ENCODE peak calls at places on chromosomes 1 and 21, in four cellular contexts. R, T, I and J are unnamed samples.

GRCh38 chr1:165843304-165843703 is 15.9 kb downstream of the UCK2 start:
- DNase-seq in R (peak), T (no peak), I (no peak), J (no peak)

GRCh38 chr1:6588128-6588892 is 8.5 kb downstream of the ZBTB48 start:
- DNase-seq in R (no peak), T (no peak), I (no peak), J (no peak)

GRCh38 chr1:41662061-41662655 is 177.7 kb upstream of the EDN2 start:
- DNase-seq in R (peak), T (peak), I (peak), J (peak)

GRCh38 chr1:111082421-111083192 is 57.3 kb downstream of the DRAM2 start:
- DNase-seq in R (peak), T (no peak), I (no peak), J (peak)

GRCh38 chr1:157781048-157781447 is 4.1 kb upstream of the FCRL2 start:
- DNase-seq in R (no peak), T (peak), I (no peak), J (no peak)

GRCh38 chr1:67532452-67533216 is 102.4 kb upstream of the SERBP1 start:
- DNase-seq in R (peak), T (peak), I (no peak), J (peak)

GRCh38 chr1:107851418-107851817 is 113.6 kb downstream of the VAV3 start:
- DNase-seq in R (no peak), T (no peak), I (no peak), J (no peak)

GRCh38 chr1:177306019-177306415 is 135.3 kb downstream of the BRINP2 start:
- DNase-seq in R (no peak), T (no peak), I (no peak), J (no peak)

GRCh38 chr1:219092206-219092605 is 81.5 kb upstream of the LYPLAL1 start:
- DNase-seq in R (peak), T (no peak), I (no peak), J (no peak)

GRCh38 chr21:41707231-41707988 is 59.4 kb downstream of the RIPK4 start:
- DNase-seq in R (no peak), T (no peak), I (no peak), J (no peak)

GRCh38 chr1:53155534-53155933 is 13.1 kb upstream of the SLC1A7 start:
- DNase-seq in R (no peak), T (no peak), I (no peak), J (no peak)

GRCh38 chr1:39427369-39427768 is 64.1 kb upstream of the BMP8A start:
- DNase-seq in R (no peak), T (no peak), I (no peak), J (no peak)

GRCh38 chr1:240776237-240776636 is 164.3 kb upstream of the GREM2 start:
- DNase-seq in R (no peak), T (peak), I (no peak), J (no peak)

GRCh38 chr1:48889088-48889487 is 112.4 kb upstream of the BEND5 start:
- DNase-seq in R (no peak), T (no peak), I (no peak), J (no peak)

GRCh38 chr1:41733021-41733420 is 185.7 kb downstream of the HIVEP3 start:
- DNase-seq in R (no peak), T (no peak), I (no peak), J (no peak)

GRCh38 chr1:7582439-7582972 is 188.6 kb upstream of the VAMP3 start:
- DNase-seq in R (no peak), T (no peak), I (no peak), J (no peak)

GRCh38 chr1:78491311-78492071 is 717 bp downstream of the PTGFR start:
- DNase-seq in R (peak), T (no peak), I (no peak), J (no peak)

GRCh38 chr1:30699762-30700161 is 23.6 kb downstream of the MATN1 start:
- DNase-seq in R (no peak), T (no peak), I (no peak), J (no peak)

GRCh38 chr1:58802640-58803476 is 19.0 kb upstream of the JUN start:
- DNase-seq in R (no peak), T (no peak), I (no peak), J (no peak)

GRCh38 chr1:109252893-109253802 is 3.8 kb downstream of the CELSR2 start:
- DNase-seq in R (no peak), T (peak), I (no peak), J (no peak)

GRCh38 chr1:173410133-173410793 is 66.9 kb upstream of the PRDX6 start:
- DNase-seq in R (peak), T (no peak), I (no peak), J (no peak)

GRCh38 chr1:211241071-211241470 is 18.1 kb upstream of the RCOR3 start:
- DNase-seq in R (no peak), T (no peak), I (no peak), J (no peak)

GRCh38 chr21:27581168-27581567 is 614.3 kb upstream of the ADAMTS5 start:
- DNase-seq in R (peak), T (no peak), I (no peak), J (no peak)

GRCh38 chr21:36854391-36854790 is 112.1 kb downstream of the HLCS start:
- DNase-seq in R (peak), T (peak), I (no peak), J (no peak)

GRCh38 chr1:55235722-55236121 is 20.6 kb upstream of the USP24 start:
- DNase-seq in R (peak), T (no peak), I (no peak), J (peak)

GRCh38 chr21:38474796-38475195 is 23.5 kb downstream of the ERG start:
- DNase-seq in R (no peak), T (no peak), I (no peak), J (no peak)

GRCh38 chr1:205962821-205963221 is 19.6 kb upstream of the SLC26A9 start:
- DNase-seq in R (no peak), T (no peak), I (no peak), J (no peak)

GRCh38 chr1:145784409-145784808 is 39.5 kb downstream of the RNF115 start:
- DNase-seq in R (no peak), T (no peak), I (no peak), J (no peak)

GRCh38 chr21:34807881-34808568 is 139.2 kb downstream of the CLIC6 start:
- DNase-seq in R (peak), T (no peak), I (no peak), J (peak)

GRCh38 chr21:43866233-43866632 is 1.2 kb downstream of the AGPAT3 start:
- DNase-seq in R (peak), T (peak), I (peak), J (peak)

GRCh38 chr1:52345252-52345651 is 20.8 kb downstream of the CC2D1B start:
- DNase-seq in R (no peak), T (no peak), I (no peak), J (no peak)

GRCh38 chr1:26584022-26584485 is 54.5 kb downstream of the RPS6KA1 start:
- DNase-seq in R (peak), T (no peak), I (no peak), J (no peak)
- TF ChIP-seq CTCF in R (peak), T (no peak), I (no peak), J (peak)

GRCh38 chr1:3673381-3674099 is 21.2 kb downstream of the TP73 start:
- DNase-seq in R (no peak), T (no peak), I (peak), J (no peak)

GRCh38 chr1:3677411-3677944 is 25.2 kb downstream of the TP73 start:
- DNase-seq in R (no peak), T (no peak), I (peak), J (no peak)

GRCh38 chr1:3674100-3675094 is 22.1 kb downstream of the TP73 start:
- DNase-seq in R (no peak), T (no peak), I (peak), J (no peak)

GRCh38 chr1:3676581-3677410 is 24.5 kb downstream of the TP73 start:
- DNase-seq in R (no peak), T (no peak), I (peak), J (no peak)

DNA sequence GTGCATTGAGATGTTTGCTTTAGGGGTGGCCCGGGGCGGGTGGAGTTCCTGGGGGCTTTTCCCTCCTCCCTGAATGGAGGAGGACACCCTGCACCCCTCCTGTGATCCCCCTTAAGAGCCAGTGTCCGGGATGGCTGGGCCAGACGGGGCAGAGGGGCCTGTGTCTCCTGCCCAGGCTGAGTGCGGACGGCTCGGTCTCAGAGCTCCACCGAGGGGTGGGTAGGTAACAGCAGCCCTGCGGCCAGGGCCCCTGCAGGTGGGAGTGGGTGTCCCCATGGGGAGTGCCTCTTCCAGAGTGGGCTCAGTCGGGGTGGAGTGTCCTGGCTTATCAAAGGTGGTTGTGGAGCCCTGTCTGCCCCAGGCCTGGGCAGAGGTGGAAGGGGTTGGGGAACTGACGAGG is 23.1 kb downstream of the TP73 start:
- DNase-seq in R (no peak), T (no peak), I (no peak), J (no peak)
- TF ChIP-seq CTCF in R (no peak), T (no peak), I (no peak), J (no peak)

GRCh38 chr1:29379438-29380073 is 143.2 kb downstream of the PTPRU start:
- DNase-seq in R (peak), T (no peak), I (no peak), J (no peak)
- TF ChIP-seq CTCF in R (peak), T (no peak), I (no peak), J (peak)

GRCh38 chr1:228259951-228260350 is 52.1 kb downstream of the OBSCN start:
- DNase-seq in R (no peak), T (no peak), I (no peak), J (no peak)
- TF ChIP-seq CTCF in R (no peak), T (no peak), I (no peak), J (no peak)

GRCh38 chr1:230698130-230698529 is 15.8 kb downstream of the AGT start:
- DNase-seq in R (no peak), T (no peak), I (no peak), J (no peak)
- TF ChIP-seq CTCF in R (no peak), T (no peak), I (no peak), J (no peak)

DNA sequence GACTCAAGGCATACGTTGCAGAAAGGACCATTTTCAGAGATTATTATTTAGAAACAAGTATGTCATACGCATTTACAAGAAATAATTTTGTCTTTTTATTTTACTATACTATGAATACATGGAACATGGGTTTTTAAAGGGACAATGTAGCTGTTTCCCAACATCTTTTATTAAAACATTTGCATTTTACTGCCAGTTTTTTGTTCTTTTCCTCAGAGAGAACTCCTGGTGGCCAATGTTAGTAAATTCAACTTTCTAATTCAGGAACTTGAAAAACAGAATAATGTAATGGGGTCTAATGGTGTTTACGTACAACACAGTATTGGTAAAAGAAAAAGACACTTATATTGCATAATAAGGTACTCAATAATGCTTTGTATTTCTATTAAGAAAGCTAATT is 14.9 kb downstream of the PRDM2 start:
- DNase-seq in R (peak), T (no peak), I (no peak), J (no peak)
- TF ChIP-seq CTCF in R (peak), T (peak), I (no peak), J (peak)